ENCODE peak calls at places on chromosomes 1 and 21, in four cellular contexts. One of them, this sample, is unnamed.

GRCh38 chr1:17874665-17875064 is 119.5 kb downstream of the ACTL8 start:
- DNase-seq in GM12878: no peak
- DNase-seq in K562: no peak
- DNase-seq in HepG2: no peak
- DNase-seq in this sample: peak

GRCh38 chr1:29975036-29975694 is 738.8 kb downstream of the PTPRU start:
- DNase-seq in GM12878: no peak
- DNase-seq in K562: peak
- DNase-seq in HepG2: peak
- DNase-seq in this sample: peak

GRCh38 chr21:38447611-38448010 is 50.7 kb downstream of the ERG start:
- DNase-seq in GM12878: no peak
- DNase-seq in K562: no peak
- DNase-seq in HepG2: no peak
- DNase-seq in this sample: no peak

GRCh38 chr1:246961939-246962373 is 30.2 kb upstream of the AHCTF1 start:
- DNase-seq in GM12878: no peak
- DNase-seq in K562: no peak
- DNase-seq in HepG2: no peak
- DNase-seq in this sample: no peak

GRCh38 chr1:184545601-184546000 is 158.8 kb downstream of the C1orf21 start:
- DNase-seq in GM12878: no peak
- DNase-seq in K562: no peak
- DNase-seq in HepG2: no peak
- DNase-seq in this sample: no peak

GRCh38 chr1:85274969-85275453 is 1.4 kb downstream of the BCL10 start:
- DNase-seq in GM12878: no peak
- DNase-seq in K562: peak
- DNase-seq in HepG2: peak
- DNase-seq in this sample: no peak

GRCh38 chr1:82697965-82698364 is 897.2 kb downstream of the ADGRL2 start:
- DNase-seq in GM12878: no peak
- DNase-seq in K562: no peak
- DNase-seq in HepG2: no peak
- DNase-seq in this sample: no peak

GRCh38 chr21:27713159-27714109 is 746.5 kb upstream of the ADAMTS5 start:
- DNase-seq in GM12878: no peak
- DNase-seq in K562: no peak
- DNase-seq in HepG2: no peak
- DNase-seq in this sample: no peak

GRCh38 chr1:223403184-223403815 is 10.1 kb downstream of the CCDC185 start:
- DNase-seq in GM12878: no peak
- DNase-seq in K562: peak
- DNase-seq in HepG2: no peak
- DNase-seq in this sample: no peak

GRCh38 chr1:189659731-189660130 is 817.9 kb downstream of the BRINP3 start:
- DNase-seq in GM12878: no peak
- DNase-seq in K562: no peak
- DNase-seq in HepG2: no peak
- DNase-seq in this sample: no peak

GRCh38 chr1:183025782-183026774 is 2.9 kb downstream of the LAMC1 start:
- DNase-seq in GM12878: peak
- DNase-seq in K562: no peak
- DNase-seq in HepG2: peak
- DNase-seq in this sample: no peak

GRCh38 chr1:24850353-24850905 is 79.6 kb downstream of the RUNX3 start:
- DNase-seq in GM12878: no peak
- DNase-seq in K562: no peak
- DNase-seq in HepG2: no peak
- DNase-seq in this sample: no peak

GRCh38 chr1:155026588-155026987 is 7.0 kb downstream of the DCST2 start:
- DNase-seq in GM12878: no peak
- DNase-seq in K562: peak
- DNase-seq in HepG2: no peak
- DNase-seq in this sample: no peak

GRCh38 chr1:242523968-242524570 is 428 bp downstream of the PLD5 start:
- DNase-seq in GM12878: no peak
- DNase-seq in K562: peak
- DNase-seq in HepG2: no peak
- DNase-seq in this sample: peak

GRCh38 chr1:153565529-153566374 is at the start of gene S100A2:
- DNase-seq in GM12878: peak
- DNase-seq in K562: peak
- DNase-seq in HepG2: peak
- DNase-seq in this sample: no peak

GRCh38 chr1:34460193-34460592 is 283.5 kb downstream of the C1orf94 start:
- DNase-seq in GM12878: peak
- DNase-seq in K562: peak
- DNase-seq in HepG2: peak
- DNase-seq in this sample: peak

GRCh38 chr1:168654198-168654910 is 74.7 kb downstream of the DPT start:
- DNase-seq in GM12878: no peak
- DNase-seq in K562: no peak
- DNase-seq in HepG2: no peak
- DNase-seq in this sample: no peak

GRCh38 chr1:167126317-167126716 is 32.4 kb downstream of the STYXL2 start:
- DNase-seq in GM12878: no peak
- DNase-seq in K562: no peak
- DNase-seq in HepG2: no peak
- DNase-seq in this sample: no peak

GRCh38 chr1:177772621-177773020 is 197.2 kb downstream of the SEC16B start:
- DNase-seq in GM12878: no peak
- DNase-seq in K562: no peak
- DNase-seq in HepG2: no peak
- DNase-seq in this sample: no peak

GRCh38 chr1:216464489-216464888 is 41.2 kb upstream of the USH2A start:
- DNase-seq in GM12878: no peak
- DNase-seq in K562: no peak
- DNase-seq in HepG2: peak
- DNase-seq in this sample: no peak

GRCh38 chr1:63662846-63663245 is 69.6 kb downstream of the PGM1 start:
- DNase-seq in GM12878: no peak
- DNase-seq in K562: no peak
- DNase-seq in HepG2: no peak
- DNase-seq in this sample: peak

GRCh38 chr1:203649551-203650011 is 22.9 kb downstream of the ATP2B4 start:
- DNase-seq in GM12878: no peak
- DNase-seq in K562: no peak
- DNase-seq in HepG2: no peak
- DNase-seq in this sample: no peak

GRCh38 chr1:32501865-32502264 is 37.0 kb downstream of the ZBTB8B start:
- DNase-seq in GM12878: no peak
- DNase-seq in K562: no peak
- DNase-seq in HepG2: no peak
- DNase-seq in this sample: no peak

GRCh38 chr1:32498751-32499150 is 33.9 kb downstream of the ZBTB8B start:
- DNase-seq in GM12878: no peak
- DNase-seq in K562: no peak
- DNase-seq in HepG2: no peak
- DNase-seq in this sample: no peak

GRCh38 chr1:32503153-32503552 is 36.1 kb upstream of the ZBTB8A start:
- DNase-seq in GM12878: no peak
- DNase-seq in K562: no peak
- DNase-seq in HepG2: no peak
- DNase-seq in this sample: no peak

GRCh38 chr1:32496127-32496526 is 31.3 kb downstream of the ZBTB8B start:
- DNase-seq in GM12878: no peak
- DNase-seq in K562: peak
- DNase-seq in HepG2: no peak
- DNase-seq in this sample: no peak

GRCh38 chr1:32500387-32501209 is 35.7 kb downstream of the ZBTB8B start:
- DNase-seq in GM12878: no peak
- DNase-seq in K562: peak
- DNase-seq in HepG2: no peak
- DNase-seq in this sample: peak
- TF ChIP-seq EZH2 in GM12878: no peak
- TF ChIP-seq EZH2 in K562: no peak
- TF ChIP-seq EZH2 in HepG2: no peak
- TF ChIP-seq EZH2 in this sample: no peak

GRCh38 chr1:53878492-53879105 is 11.0 kb downstream of the YIPF1 start:
- DNase-seq in GM12878: no peak
- DNase-seq in K562: peak
- DNase-seq in HepG2: peak
- DNase-seq in this sample: peak
- TF ChIP-seq JUNB in GM12878: no peak
- TF ChIP-seq JUNB in K562: no peak
- TF ChIP-seq JUNB in HepG2: no peak
- TF ChIP-seq JUNB in this sample: no peak

GRCh38 chr1:2020310-2020655 is 1.1 kb downstream of the GABRD start:
- DNase-seq in GM12878: no peak
- DNase-seq in K562: no peak
- DNase-seq in HepG2: no peak
- DNase-seq in this sample: no peak
- TF ChIP-seq EZH2 in GM12878: no peak
- TF ChIP-seq EZH2 in K562: no peak
- TF ChIP-seq EZH2 in HepG2: no peak
- TF ChIP-seq EZH2 in this sample: no peak

GRCh38 chr1:226362891-226363447 is 44.9 kb downstream of the PARP1 start:
- DNase-seq in GM12878: no peak
- DNase-seq in K562: no peak
- DNase-seq in HepG2: no peak
- DNase-seq in this sample: no peak
- TF ChIP-seq JUNB in GM12878: no peak
- TF ChIP-seq JUNB in K562: no peak
- TF ChIP-seq JUNB in HepG2: no peak
- TF ChIP-seq JUNB in this sample: no peak

DNA sequence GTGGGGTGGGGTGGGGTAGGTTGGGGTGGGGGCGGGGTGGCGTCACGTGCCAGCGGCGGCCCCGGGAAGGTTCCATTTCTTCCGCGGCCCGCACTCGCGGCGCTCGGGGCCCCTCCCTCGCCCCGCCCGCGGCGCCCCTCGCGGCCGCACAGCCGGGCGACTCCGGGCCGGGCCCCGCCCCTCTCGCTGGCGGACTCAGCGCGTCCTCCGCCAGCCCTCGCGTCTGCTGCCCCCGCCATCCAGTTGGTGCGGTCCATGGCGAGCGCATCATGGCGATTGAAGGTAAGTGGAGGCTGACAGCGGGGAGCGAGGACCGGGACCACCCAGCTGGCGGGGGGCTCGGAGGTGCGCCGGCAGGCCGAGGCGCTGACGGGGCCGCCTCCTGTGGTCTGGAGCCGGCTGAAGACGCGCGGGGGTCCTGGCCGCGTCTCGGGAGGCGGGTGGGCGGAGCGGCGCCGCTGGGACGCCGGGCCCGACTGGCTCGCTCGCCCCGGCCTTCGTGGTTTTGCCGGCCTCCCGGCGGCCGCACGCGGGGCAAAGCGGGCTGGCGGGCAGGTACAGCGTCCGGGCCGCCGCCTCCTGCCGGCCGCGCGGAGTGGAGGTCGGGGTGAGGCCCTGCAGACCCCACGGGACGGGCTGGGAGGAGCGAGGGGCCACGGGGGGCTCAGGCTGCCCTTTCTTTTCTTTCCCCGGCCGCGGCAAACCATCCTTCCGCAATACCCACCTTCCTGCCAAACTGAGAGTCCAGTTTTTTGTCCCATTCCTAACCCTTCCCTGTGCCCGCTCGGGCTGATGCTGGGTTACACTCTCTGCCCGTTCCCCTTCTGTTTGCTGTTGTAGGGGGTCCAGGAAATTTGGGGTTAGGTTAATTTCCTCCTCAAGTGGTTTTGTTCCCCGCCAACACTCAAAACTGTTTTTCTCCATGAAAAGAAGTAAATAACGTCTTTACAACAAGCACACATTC is at the start of gene SYT14:
- DNase-seq in GM12878: no peak
- DNase-seq in K562: no peak
- DNase-seq in HepG2: no peak
- DNase-seq in this sample: peak
- TF ChIP-seq EZH2 in GM12878: no peak
- TF ChIP-seq EZH2 in K562: no peak
- TF ChIP-seq EZH2 in HepG2: no peak
- TF ChIP-seq EZH2 in this sample: no peak

DNA sequence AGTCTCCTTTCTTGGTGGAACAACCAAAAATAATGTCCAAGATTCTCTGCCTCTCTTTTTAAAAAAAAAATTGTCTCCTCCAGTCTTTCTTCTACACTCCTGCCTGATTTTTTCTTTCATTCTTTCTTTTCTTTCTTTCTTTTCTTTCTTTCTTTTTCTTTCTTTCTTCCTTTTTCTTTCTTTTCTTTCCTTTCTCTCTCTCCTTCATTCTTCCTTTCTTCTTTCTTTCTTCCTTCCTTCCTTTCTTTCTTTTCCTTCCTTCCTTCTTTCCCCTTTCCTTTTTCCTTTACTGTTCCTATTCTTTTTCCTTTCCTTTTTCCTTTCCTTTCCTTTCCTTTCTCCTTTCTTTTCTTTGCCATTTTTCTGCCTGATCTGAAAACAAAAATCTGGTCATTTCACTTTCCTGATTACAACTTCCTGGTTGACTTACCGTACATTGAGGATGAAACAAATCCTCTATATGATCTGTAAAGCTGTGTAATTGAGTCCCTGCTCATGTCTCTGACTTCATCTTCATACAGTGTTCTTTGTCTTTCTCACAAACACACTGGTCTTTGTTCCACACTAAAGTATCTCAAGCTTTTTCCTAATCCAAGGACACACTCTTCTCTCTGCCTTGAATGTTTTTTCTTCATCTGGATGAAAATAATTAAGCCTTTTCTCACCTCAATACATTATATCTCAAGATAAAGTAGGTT is 6.1 kb upstream of the KRTAP23-1 start:
- DNase-seq in GM12878: no peak
- DNase-seq in K562: no peak
- DNase-seq in HepG2: no peak
- DNase-seq in this sample: no peak
- TF ChIP-seq JUNB in GM12878: no peak
- TF ChIP-seq JUNB in K562: no peak
- TF ChIP-seq JUNB in HepG2: no peak
- TF ChIP-seq JUNB in this sample: no peak

DNA sequence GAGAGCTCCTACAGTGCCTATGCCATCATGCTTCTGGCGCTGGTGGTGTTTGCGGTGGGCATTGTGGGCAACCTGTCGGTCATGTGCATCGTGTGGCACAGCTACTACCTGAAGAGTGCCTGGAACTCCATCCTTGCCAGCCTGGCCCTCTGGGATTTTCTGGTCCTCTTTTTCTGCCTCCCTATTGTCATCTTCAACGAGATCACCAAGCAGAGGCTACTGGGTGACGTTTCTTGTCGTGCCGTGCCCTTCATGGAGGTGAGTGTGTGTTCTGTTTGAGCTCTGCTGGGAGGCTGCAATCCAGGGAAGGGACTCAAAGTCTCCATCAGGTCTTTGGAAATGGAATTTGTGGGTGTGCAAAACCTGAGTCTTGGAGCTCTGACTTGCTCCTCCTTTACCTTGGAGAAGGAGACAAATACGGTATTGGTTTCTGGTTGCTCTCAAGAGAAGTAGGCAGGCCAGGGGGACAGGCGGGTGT is 658 bp downstream of the GPR37L1 start:
- DNase-seq in GM12878: no peak
- DNase-seq in K562: no peak
- DNase-seq in HepG2: no peak
- DNase-seq in this sample: no peak
- TF ChIP-seq EZH2 in GM12878: no peak
- TF ChIP-seq EZH2 in K562: no peak
- TF ChIP-seq EZH2 in HepG2: no peak
- TF ChIP-seq EZH2 in this sample: no peak

GRCh38 chr21:42809171-42809570 is 70.2 kb downstream of the WDR4 start:
- DNase-seq in GM12878: no peak
- DNase-seq in K562: no peak
- DNase-seq in HepG2: no peak
- DNase-seq in this sample: no peak
- TF ChIP-seq JUNB in GM12878: no peak
- TF ChIP-seq JUNB in K562: no peak
- TF ChIP-seq JUNB in HepG2: no peak
- TF ChIP-seq JUNB in this sample: no peak

This sample was measured in GM23338.